ENCODE peak calls at places on chromosome 16, in nine cellular contexts. K is IMR-90, P is neural progenitor cell, D is upper lobe of right lung, N is heart left ventricle, H is MM.1S, W is HFF-Myc, O is heart right ventricle, R is fibroblast of lung. B is an unnamed sample.

GRCh38 chr16:79437764-79438728 is 162.5 kb downstream of the MAF start:
- DNase-seq in K (no peak), P (peak), D (peak), N (peak), H (no peak), W (no peak), O (no peak), R (no peak), B (no peak)

GRCh38 chr16:149024-149675 is 3.3 kb upstream of the HBZ start:
- DNase-seq in K (peak), P (no peak), D (no peak), N (no peak), H (no peak), W (no peak), O (no peak), R (peak), B (no peak)

GRCh38 chr16:9895817-9896216 is 286.4 kb downstream of the GRIN2A start:
- DNase-seq in K (no peak), P (no peak), D (no peak), N (no peak), H (no peak), W (no peak), O (no peak), R (no peak), B (no peak)

GRCh38 chr16:85420501-85421337 is 192.4 kb upstream of the GSE1 start:
- DNase-seq in K (peak), P (peak), D (peak), N (peak), H (peak), W (no peak), O (peak), R (peak), B (peak)

GRCh38 chr16:53356478-53357207 is 77.6 kb upstream of the RBL2 start:
- DNase-seq in K (no peak), P (peak), D (no peak), N (no peak), H (no peak), W (no peak), O (no peak), R (no peak), B (no peak)

GRCh38 chr16:74623214-74623842 is 16.4 kb upstream of the GLG1 start:
- DNase-seq in K (peak), P (peak), D (no peak), N (no peak), H (peak), W (no peak), O (no peak), R (peak), B (peak)

GRCh38 chr16:3087243-3087791 is 11.8 kb downstream of the ZSCAN10 start:
- DNase-seq in K (no peak), P (peak), D (no peak), N (peak), H (no peak), W (no peak), O (peak), R (no peak), B (peak)

GRCh38 chr16:21097151-21097550 is 53.5 kb downstream of the DNAH3 start:
- DNase-seq in K (peak), P (no peak), D (no peak), N (no peak), H (no peak), W (no peak), O (no peak), R (no peak), B (no peak)

GRCh38 chr16:10828851-10829331 is 10.3 kb upstream of the TVP23A start:
- DNase-seq in K (peak), P (no peak), D (peak), N (peak), H (no peak), W (peak), O (peak), R (peak), B (no peak)

GRCh38 chr16:54931041-54931756 is 534 bp downstream of the IRX5 start:
- DNase-seq in K (no peak), P (peak), D (peak), N (peak), H (peak), W (no peak), O (no peak), R (no peak), B (no peak)

GRCh38 chr16:27431773-27432599 is 30.0 kb downstream of the IL21R start:
- DNase-seq in K (peak), P (no peak), D (peak), N (no peak), H (no peak), W (no peak), O (peak), R (no peak), B (peak)

GRCh38 chr16:58426095-58426494 is 33.8 kb downstream of the GINS3 start:
- DNase-seq in K (no peak), P (no peak), D (no peak), N (no peak), H (peak), W (no peak), O (no peak), R (no peak), B (peak)

GRCh38 chr16:57427307-57427706 is 19.9 kb downstream of the CIAPIN1 start:
- DNase-seq in K (no peak), P (no peak), D (no peak), N (no peak), H (no peak), W (no peak), O (no peak), R (no peak), B (no peak)

GRCh38 chr16:56657555-56658430 is at the start of gene MT1F:
- DNase-seq in K (peak), P (peak), D (peak), N (peak), H (peak), W (no peak), O (peak), R (peak), B (peak)

GRCh38 chr16:49961087-49961486 is 63.9 kb upstream of the CNEP1R1 start:
- DNase-seq in K (peak), P (no peak), D (no peak), N (no peak), H (no peak), W (no peak), O (no peak), R (peak), B (no peak)

GRCh38 chr16:80175011-80175410 is 365.8 kb upstream of the DYNLRB2 start:
- DNase-seq in K (no peak), P (no peak), D (no peak), N (no peak), H (no peak), W (no peak), O (no peak), R (no peak), B (no peak)

GRCh38 chr16:11155284-11155806 is 100.7 kb downstream of the SOCS1 start:
- DNase-seq in K (peak), P (no peak), D (no peak), N (no peak), H (no peak), W (no peak), O (no peak), R (peak), B (no peak)

GRCh38 chr16:35533683-35534082 is 2074.3 kb downstream of the TP53TG3F start:
- DNase-seq in K (no peak), P (no peak), D (no peak), N (no peak), H (peak), W (no peak), O (no peak), R (no peak), B (no peak)

GRCh38 chr16:2428787-2429036 is 535 bp upstream of the CCNF start:
- DNase-seq in K (no peak), P (no peak), D (no peak), N (no peak), H (no peak), W (no peak), O (no peak), R (no peak), B (no peak)

GRCh38 chr16:79628501-79628975 is 28.0 kb upstream of the MAF start:
- DNase-seq in K (peak), P (no peak), D (no peak), N (no peak), H (peak), W (no peak), O (no peak), R (peak), B (peak)

GRCh38 chr16:67356372-67356771 is 29.8 kb downstream of the LRRC36 start:
- DNase-seq in K (no peak), P (no peak), D (no peak), N (no peak), H (no peak), W (no peak), O (no peak), R (no peak), B (no peak)

GRCh38 chr16:11361751-11362742 is 16.8 kb downstream of the RMI2 start:
- DNase-seq in K (no peak), P (no peak), D (peak), N (no peak), H (peak), W (no peak), O (no peak), R (no peak), B (peak)

GRCh38 chr16:4580245-4580644 is 24.1 kb downstream of the C16orf96 start:
- DNase-seq in K (no peak), P (no peak), D (no peak), N (no peak), H (no peak), W (no peak), O (no peak), R (peak), B (no peak)

GRCh38 chr16:78957328-78958100 is 643.0 kb downstream of the MAF start:
- DNase-seq in K (no peak), P (peak), D (no peak), N (no peak), H (peak), W (no peak), O (no peak), R (no peak), B (no peak)

GRCh38 chr16:47571049-47571448 is 109.9 kb downstream of the PHKB start:
- DNase-seq in K (no peak), P (no peak), D (no peak), N (no peak), H (no peak), W (no peak), O (no peak), R (no peak), B (no peak)
- TF ChIP-seq CTCF in K (no peak), P (no peak), D (no peak), N (no peak), H (no peak), W (no peak), O (no peak), R (no peak), B (no peak)

GRCh38 chr16:30380072-30380471 is 2.3 kb downstream of the SEPTIN1 start:
- DNase-seq in K (no peak), P (no peak), D (no peak), N (no peak), H (no peak), W (no peak), O (no peak), R (no peak), B (no peak)

GRCh38 chr16:30377812-30378235 is 3.2 kb downstream of the MYL11 start:
- DNase-seq in K (peak), P (peak), D (peak), N (peak), H (peak), W (peak), O (peak), R (peak), B (peak)

GRCh38 chr16:30377050-30377811 is 2.6 kb downstream of the MYL11 start:
- DNase-seq in K (no peak), P (peak), D (no peak), N (peak), H (no peak), W (no peak), O (no peak), R (no peak), B (no peak)

GRCh38 chr16:30379165-30379783 is 3.1 kb downstream of the SEPTIN1 start:
- DNase-seq in K (no peak), P (no peak), D (peak), N (no peak), H (no peak), W (no peak), O (no peak), R (no peak), B (no peak)

DNA sequence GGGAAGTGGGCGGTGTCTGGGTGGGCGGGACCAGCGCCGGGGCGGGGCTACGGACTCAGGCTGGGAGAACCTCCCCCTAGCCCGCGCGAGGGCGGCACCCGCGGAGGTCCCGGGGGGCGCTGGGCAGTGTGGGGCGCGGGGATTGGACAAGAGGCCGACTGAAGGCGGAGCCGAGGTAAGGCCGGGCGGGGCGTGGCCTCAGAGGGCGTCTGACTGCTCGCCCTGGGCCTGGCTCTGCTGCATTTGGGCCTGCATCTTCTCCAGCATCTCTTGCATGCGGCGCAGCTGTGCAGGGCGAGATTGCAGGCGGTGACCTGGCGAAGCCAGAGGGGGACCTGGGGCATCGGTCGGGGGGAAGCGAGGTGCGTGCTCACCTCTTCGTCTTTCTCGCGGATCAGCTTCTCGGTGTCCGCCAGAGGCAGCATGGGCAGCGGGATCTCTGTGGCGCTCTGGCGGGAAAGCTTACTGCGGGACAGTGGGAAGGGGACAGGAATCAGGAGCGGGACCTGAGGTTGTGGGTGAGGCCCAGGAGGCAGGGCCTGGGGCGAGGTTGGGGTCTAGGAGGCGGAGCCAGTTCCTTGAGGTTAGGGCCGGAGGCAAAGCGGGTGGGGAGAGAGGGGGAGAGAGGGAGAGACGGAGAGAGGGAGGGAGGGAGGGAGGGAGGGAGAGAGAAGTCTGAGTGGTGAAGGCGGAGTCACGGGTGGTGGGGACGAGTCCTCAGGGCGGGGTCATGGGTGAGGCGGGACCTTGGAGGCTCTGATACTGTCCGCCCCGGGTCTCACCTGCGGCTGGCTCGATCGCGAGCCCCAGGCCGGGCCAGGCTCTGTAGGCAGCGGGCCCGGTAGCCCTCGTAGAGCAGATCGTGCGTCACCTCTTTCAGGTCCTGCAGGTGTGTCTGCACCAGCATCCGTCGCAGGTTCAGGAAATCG is 3.9 kb downstream of the SEPTIN1 start:
- DNase-seq in K (peak), P (peak), D (peak), N (peak), H (peak), W (peak), O (peak), R (peak), B (peak)
- TF ChIP-seq CTCF in K (peak), P (peak), D (no peak), N (no peak), H (no peak), W (peak), O (peak), R (no peak), B (no peak)

DNA sequence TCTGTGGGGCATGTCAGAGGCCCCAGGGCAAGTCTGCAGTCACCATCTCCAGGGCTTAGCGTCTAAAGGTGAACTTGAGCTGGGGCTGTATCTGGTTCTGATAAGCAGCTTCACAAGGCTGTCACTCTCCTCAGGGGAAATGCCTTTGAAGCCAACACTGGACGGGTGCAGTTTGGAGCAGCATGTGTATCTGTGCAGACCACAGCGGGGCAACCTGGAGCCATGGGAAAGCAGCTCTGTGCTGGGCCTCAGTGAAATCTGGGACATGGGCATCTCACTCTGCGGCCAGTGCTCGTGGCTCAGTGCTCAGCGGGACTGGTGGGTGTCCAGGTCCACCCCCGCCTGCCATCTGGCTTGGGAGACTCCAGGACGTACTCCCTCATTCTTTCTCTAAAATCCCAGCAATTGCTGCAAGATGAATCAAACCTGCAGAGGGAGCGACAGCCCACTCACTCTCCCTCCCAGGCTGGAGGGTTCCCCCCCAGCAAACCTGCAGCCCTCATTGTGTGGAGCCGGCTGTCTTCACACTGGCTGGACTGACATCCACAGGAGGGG is 63.5 kb downstream of the PRMT7 start:
- DNase-seq in K (no peak), P (no peak), D (no peak), N (no peak), H (no peak), W (no peak), O (no peak), R (no peak), B (no peak)
- TF ChIP-seq CTCF in K (no peak), P (no peak), D (no peak), N (no peak), H (no peak), W (no peak), O (no peak), R (no peak), B (no peak)

GRCh38 chr16:73050115-73051099 is 2.5 kb upstream of the ZFHX3 start:
- DNase-seq in K (no peak), P (no peak), D (no peak), N (no peak), H (no peak), W (no peak), O (no peak), R (peak), B (no peak)
- TF ChIP-seq CTCF in K (no peak), P (no peak), D (no peak), N (no peak), H (no peak), W (no peak), O (no peak), R (no peak), B (no peak)

GRCh38 chr16:51140112-51140511 is 11.0 kb downstream of the SALL1 start:
- DNase-seq in K (no peak), P (no peak), D (no peak), N (no peak), H (no peak), W (no peak), O (no peak), R (no peak), B (no peak)
- TF ChIP-seq CTCF in K (no peak), P (peak), D (no peak), N (no peak), H (no peak), W (no peak), O (no peak), R (no peak), B (no peak)

DNA sequence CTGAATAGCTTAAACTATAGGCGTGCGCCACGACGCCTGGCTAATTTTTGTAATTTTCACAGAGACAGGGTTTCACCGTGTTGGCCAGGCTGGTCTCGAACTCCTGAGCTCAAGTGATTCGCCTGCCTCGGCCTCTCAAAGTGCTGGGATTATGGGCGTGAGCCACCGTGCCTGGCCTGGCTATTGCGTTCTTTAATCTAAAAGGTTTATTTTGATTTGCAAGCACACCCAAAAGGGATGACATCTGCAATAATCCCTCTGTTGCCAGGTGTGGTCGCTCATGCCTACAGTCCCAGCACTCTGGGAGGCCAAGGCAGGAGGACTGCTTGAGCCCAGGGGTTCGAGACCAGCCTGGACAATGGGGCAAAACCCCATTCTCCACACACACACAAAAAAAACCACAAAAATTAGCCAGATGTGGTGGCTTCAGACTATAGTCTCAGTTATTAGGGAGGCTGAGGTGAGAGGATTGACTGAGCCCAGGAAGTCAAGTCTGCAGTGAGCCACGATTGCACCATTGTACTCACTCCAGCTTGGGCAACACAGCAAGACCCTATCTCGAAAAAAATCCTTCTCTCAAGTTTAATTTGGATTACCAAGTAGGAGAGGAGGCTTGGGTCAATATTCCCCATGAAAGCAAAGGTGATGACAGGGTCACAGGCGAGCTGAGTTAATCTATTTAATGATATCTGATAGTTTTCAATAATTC is 144.1 kb downstream of the PARN start:
- DNase-seq in K (no peak), P (no peak), D (no peak), N (no peak), H (no peak), W (no peak), O (no peak), R (no peak), B (no peak)
- TF ChIP-seq CTCF in K (no peak), P (no peak), D (no peak), N (no peak), H (no peak), W (no peak), O (no peak), R (no peak), B (no peak)

DNA sequence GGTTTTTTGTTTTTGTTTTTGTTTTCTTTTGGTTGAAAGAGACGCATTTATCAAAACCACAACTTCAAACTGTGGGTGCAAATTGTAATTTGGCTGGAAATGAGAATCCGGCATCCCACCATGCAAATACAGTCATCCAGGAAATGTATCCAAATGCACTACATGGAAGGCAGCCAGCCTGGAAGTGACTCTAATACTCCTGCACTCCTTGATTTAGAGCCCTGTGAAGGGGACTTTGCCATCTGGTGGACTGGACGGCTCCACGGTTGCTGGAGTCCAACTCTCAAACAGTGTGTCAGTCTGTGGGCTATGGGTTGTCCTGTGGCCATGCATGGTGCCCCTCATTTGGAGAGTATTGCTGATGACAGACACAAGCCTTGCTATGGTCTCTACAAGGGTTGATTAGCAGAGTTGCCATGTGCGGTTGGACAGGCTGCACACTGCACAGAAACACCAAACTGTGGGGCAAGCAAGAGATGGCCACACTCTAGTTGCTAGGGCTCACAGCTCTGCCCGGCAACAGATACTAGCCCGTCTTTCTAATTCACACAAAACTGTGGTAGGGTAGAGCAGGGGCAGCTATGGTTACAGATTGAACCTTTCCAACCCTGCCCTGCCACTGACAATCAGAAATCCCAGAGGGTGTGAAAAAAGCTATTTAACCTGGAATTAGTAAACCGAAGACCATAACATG is 62.4 kb downstream of the VAT1L start:
- DNase-seq in K (peak), P (no peak), D (no peak), N (no peak), H (no peak), W (peak), O (no peak), R (no peak), B (no peak)
- TF ChIP-seq CTCF in K (no peak), P (no peak), D (no peak), N (no peak), H (no peak), W (no peak), O (no peak), R (no peak), B (no peak)

GRCh38 chr16:30838876-30839471 is 52.0 kb upstream of the ZNF629 start:
- DNase-seq in K (no peak), P (no peak), D (no peak), N (no peak), H (no peak), W (no peak), O (no peak), R (no peak), B (no peak)
- TF ChIP-seq CTCF in K (no peak), P (no peak), D (no peak), N (no peak), H (no peak), W (no peak), O (no peak), R (no peak), B (no peak)

B was measured in GM10248.